ENCODE peak calls at places on chromosomes 4 and X, in nine cellular contexts. M is IMR-90; N is K562; E is kidney; T is tibial nerve; R is ovary; A is mesendoderm; X is colonic mucosa; Z is CD4-positive, CD25-positive, alpha-beta regulatory T cell. U is an unnamed sample.

GRCh38 chrX:153647461-153648357 is 706 bp downstream of the DUSP9 start:
- DNase-seq in M (no peak), N (peak), E (peak), T (no peak), R (peak), A (no peak), X (no peak), Z (no peak), U (no peak)

GRCh38 chr4:31246856-31247255 is 526.7 kb downstream of the PCDH7 start:
- DNase-seq in M (no peak), N (no peak), E (no peak), T (no peak), R (no peak), A (no peak), X (no peak), Z (no peak), U (no peak)

GRCh38 chr4:183435803-183436202 is 8.6 kb upstream of the CDKN2AIP start:
- DNase-seq in M (no peak), N (no peak), E (no peak), T (no peak), R (peak), A (no peak), X (peak), Z (no peak), U (no peak)

GRCh38 chr4:86960557-86960959 is 25.7 kb downstream of the AFF1 start:
- DNase-seq in M (peak), N (no peak), E (no peak), T (no peak), R (no peak), A (peak), X (no peak), Z (no peak), U (no peak)

GRCh38 chr4:55925235-55925634 is 23.5 kb upstream of the CEP135 start:
- DNase-seq in M (peak), N (no peak), E (no peak), T (no peak), R (no peak), A (no peak), X (no peak), Z (no peak), U (no peak)

GRCh38 chr4:71009091-71009490 is 15.6 kb downstream of the DCK start:
- DNase-seq in M (peak), N (no peak), E (no peak), T (no peak), R (no peak), A (no peak), X (no peak), Z (no peak), U (no peak)

GRCh38 chrX:39869846-39870601 is 227.7 kb downstream of the BCOR start:
- DNase-seq in M (peak), N (peak), E (no peak), T (no peak), R (no peak), A (no peak), X (no peak), Z (peak), U (no peak)

GRCh38 chrX:153592091-153592833 is 6.7 kb downstream of the CCNQ start:
- DNase-seq in M (no peak), N (no peak), E (peak), T (no peak), R (no peak), A (no peak), X (no peak), Z (no peak), U (no peak)

GRCh38 chr4:103994059-103994458 is 274.3 kb upstream of the TACR3 start:
- DNase-seq in M (no peak), N (no peak), E (no peak), T (no peak), R (no peak), A (peak), X (no peak), Z (no peak), U (no peak)

GRCh38 chr4:103996059-103996458 is 276.3 kb upstream of the TACR3 start:
- DNase-seq in M (no peak), N (no peak), E (no peak), T (no peak), R (no peak), A (peak), X (no peak), Z (no peak), U (no peak)

GRCh38 chr4:103996637-103997036 is 276.9 kb upstream of the TACR3 start:
- DNase-seq in M (no peak), N (no peak), E (no peak), T (no peak), R (no peak), A (peak), X (no peak), Z (no peak), U (no peak)

GRCh38 chr4:103998752-103999151 is 279.0 kb upstream of the TACR3 start:
- DNase-seq in M (no peak), N (no peak), E (no peak), T (no peak), R (no peak), A (no peak), X (no peak), Z (no peak), U (no peak)
- H3K27ac ChIP-seq in M (no peak), N (no peak), E (no peak), T (no peak), R (no peak), A (no peak), X (no peak), Z (no peak), U (no peak)

GRCh38 chrX:136210806-136211205 is 40.4 kb downstream of the MAP7D3 start:
- DNase-seq in M (no peak), N (no peak), E (no peak), T (no peak), R (no peak), A (no peak), X (no peak), Z (no peak), U (no peak)
- H3K27ac ChIP-seq in M (no peak), N (no peak), E (no peak), T (no peak), R (no peak), A (no peak), X (no peak), Z (no peak), U (no peak)

DNA sequence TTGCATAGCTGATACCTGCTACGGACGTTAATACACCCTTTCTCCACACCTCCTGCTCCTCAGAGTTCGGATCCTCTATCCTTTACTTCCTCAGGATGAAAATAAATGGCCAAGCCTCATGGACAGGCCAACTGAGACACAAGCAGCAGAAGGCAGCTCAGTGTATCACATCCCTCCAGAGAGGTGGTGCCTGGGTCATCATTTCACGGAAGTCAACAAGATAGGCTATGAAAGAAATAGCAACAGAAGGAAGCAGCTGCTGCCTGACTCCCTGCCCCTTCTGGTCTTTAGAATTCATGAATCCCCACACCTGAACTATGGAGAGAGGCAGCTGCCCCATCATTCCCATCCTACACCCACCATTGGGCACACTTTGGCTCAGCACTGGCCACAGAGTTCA is 267.1 kb upstream of the ETNPPL start:
- DNase-seq in M (no peak), N (no peak), E (no peak), T (no peak), R (no peak), A (no peak), X (no peak), Z (no peak), U (no peak)
- H3K27ac ChIP-seq in M (no peak), N (no peak), E (no peak), T (no peak), R (no peak), A (no peak), X (no peak), Z (no peak), U (no peak)

GRCh38 chr4:84955168-84955567 is 11.3 kb downstream of the WDFY3 start:
- DNase-seq in M (no peak), N (no peak), E (no peak), T (no peak), R (no peak), A (no peak), X (no peak), Z (no peak), U (no peak)

GRCh38 chr4:84958434-84958833 is 8.1 kb downstream of the WDFY3 start:
- DNase-seq in M (no peak), N (no peak), E (no peak), T (no peak), R (no peak), A (peak), X (no peak), Z (no peak), U (no peak)

GRCh38 chr4:84957509-84958420 is 8.7 kb downstream of the WDFY3 start:
- DNase-seq in M (no peak), N (no peak), E (no peak), T (no peak), R (no peak), A (peak), X (no peak), Z (no peak), U (no peak)

GRCh38 chr4:84952776-84953175 is 13.7 kb downstream of the WDFY3 start:
- DNase-seq in M (no peak), N (no peak), E (no peak), T (no peak), R (no peak), A (no peak), X (no peak), Z (no peak), U (no peak)

DNA sequence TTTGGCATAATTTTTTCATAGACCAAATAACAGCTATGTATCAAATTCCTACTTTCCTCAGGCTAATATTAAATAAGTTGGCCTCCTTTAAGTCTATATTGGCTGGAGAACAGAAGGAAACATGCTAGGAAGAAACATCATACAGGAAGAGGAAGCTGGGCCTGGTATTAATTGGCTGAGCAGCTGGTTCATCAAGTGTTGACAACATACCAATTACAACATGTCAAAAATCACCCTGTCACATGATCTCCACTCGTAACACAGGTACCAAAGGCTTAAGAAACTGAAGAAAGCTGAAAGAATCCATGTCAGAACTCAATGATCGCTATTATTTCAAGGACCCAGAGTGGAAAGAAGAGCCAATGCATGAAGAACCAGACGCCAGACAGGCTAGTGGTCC is 10.5 kb downstream of the WDFY3 start:
- DNase-seq in M (no peak), N (no peak), E (no peak), T (no peak), R (no peak), A (peak), X (no peak), Z (no peak), U (no peak)
- H3K27ac ChIP-seq in M (no peak), N (no peak), E (peak), T (no peak), R (no peak), A (no peak), X (no peak), Z (no peak), U (no peak)

GRCh38 chr4:186669735-186670134 is 53.9 kb downstream of the FAT1 start:
- DNase-seq in M (no peak), N (no peak), E (no peak), T (no peak), R (no peak), A (no peak), X (no peak), Z (no peak), U (no peak)
- H3K27ac ChIP-seq in M (peak), N (no peak), E (no peak), T (peak), R (no peak), A (no peak), X (no peak), Z (no peak), U (peak)

GRCh38 chr4:38769441-38770210 is 13.2 kb downstream of the TLR10 start:
- DNase-seq in M (no peak), N (no peak), E (no peak), T (no peak), R (no peak), A (no peak), X (no peak), Z (no peak), U (no peak)
- H3K27ac ChIP-seq in M (no peak), N (no peak), E (no peak), T (peak), R (no peak), A (no peak), X (no peak), Z (no peak), U (no peak)

DNA sequence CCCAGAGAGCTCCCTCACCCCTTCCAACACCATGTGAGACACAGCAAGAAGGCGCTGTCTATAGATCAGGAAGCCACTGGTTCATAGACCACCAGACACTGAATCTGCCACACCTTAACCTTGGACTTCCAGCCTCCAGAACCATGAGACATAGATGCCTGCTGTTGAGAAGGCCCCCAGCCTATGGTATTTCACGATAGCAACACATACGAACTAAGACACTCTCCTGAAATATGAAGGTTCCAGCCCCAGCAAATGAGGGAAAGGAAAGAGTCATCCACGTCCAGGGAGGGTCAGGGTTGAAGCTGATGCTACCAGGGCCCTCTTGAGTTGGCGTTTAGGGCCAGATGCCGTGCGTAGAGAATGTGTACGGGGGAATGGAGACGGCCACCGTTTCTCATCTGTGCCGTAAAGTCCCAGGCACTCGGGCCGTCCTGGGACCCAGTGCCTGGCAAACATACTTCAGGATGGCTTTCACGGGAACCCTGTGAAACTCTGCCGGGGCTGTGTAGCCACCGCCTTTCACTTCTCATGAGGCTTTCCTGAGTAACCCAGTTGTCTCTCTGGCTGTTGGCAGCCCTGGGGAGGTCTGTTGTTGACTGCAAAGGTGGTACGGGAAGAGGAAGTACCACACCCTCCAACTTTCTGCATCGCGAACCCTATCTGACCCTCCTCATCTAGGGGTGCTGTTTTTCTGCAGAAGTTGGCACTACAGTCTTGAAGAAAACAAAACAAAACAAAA is 17.7 kb upstream of the P2RY8 start:
- DNase-seq in M (no peak), N (no peak), E (no peak), T (no peak), R (no peak), A (no peak), X (no peak), Z (peak), U (no peak)
- H3K27ac ChIP-seq in M (no peak), N (no peak), E (peak), T (no peak), R (no peak), A (no peak), X (peak), Z (peak), U (no peak)